ENCODE peak calls at places on chromosomes 16 and 17, in seven cellular contexts. M is stomach, D is body of pancreas, B is fibroblast of lung, N is A549, H is thoracic aorta, T is cardiac muscle cell. G is an unnamed sample.

GRCh38 chr17:78903101-78903779 is at the start of gene CEP295NL:
- DNase-seq in M (no peak), D (peak; percentile 60), B (peak; percentile 54), N (peak; percentile 66), H (no peak), T (peak; percentile 48), G (peak; percentile 54)

GRCh38 chr17:78241277-78242023 is 10.0 kb downstream of the TMEM235 start:
- DNase-seq in M (no peak), D (no peak), B (peak; percentile 59), N (peak; percentile 69), H (no peak), T (peak; percentile 55), G (no peak)

GRCh38 chr17:16477666-16478065 is 14.3 kb downstream of the LRRC75A start:
- DNase-seq in M (no peak), D (no peak), B (no peak), N (no peak), H (no peak), T (no peak), G (no peak)

GRCh38 chr17:3979276-3979583 is 15.0 kb upstream of the ATP2A3 start:
- DNase-seq in M (no peak), D (no peak), B (no peak), N (no peak), H (no peak), T (no peak), G (no peak)

GRCh38 chr16:72246423-72246822 is 74.5 kb upstream of the PMFBP1 start:
- DNase-seq in M (no peak), D (no peak), B (no peak), N (no peak), H (no peak), T (no peak), G (no peak)

GRCh38 chr17:58899191-58899590 is 143.5 kb downstream of the PPM1E start:
- DNase-seq in M (no peak), D (no peak), B (no peak), N (no peak), H (no peak), T (no peak), G (no peak)

GRCh38 chr17:47726796-47727703 is 6.0 kb upstream of the TBX21 start:
- DNase-seq in M (no peak), D (no peak), B (no peak), N (no peak), H (no peak), T (no peak), G (no peak)

GRCh38 chr17:73482674-73483293 is 161.5 kb downstream of the SDK2 start:
- DNase-seq in M (no peak), D (no peak), B (no peak), N (no peak), H (no peak), T (no peak), G (no peak)

GRCh38 chr16:17529982-17530760 is 59.4 kb upstream of the XYLT1 start:
- DNase-seq in M (no peak), D (no peak), B (no peak), N (no peak), H (no peak), T (no peak), G (no peak)

GRCh38 chr16:56691885-56692284 is 9.6 kb downstream of the MT1X start:
- DNase-seq in M (no peak), D (peak; percentile 69), B (peak; percentile 39), N (peak; percentile 77), H (no peak), T (peak; percentile 74), G (peak; percentile 91)

GRCh38 chr16:27922433-27922832 is 141.1 kb downstream of the GSG1L start:
- DNase-seq in M (no peak), D (no peak), B (no peak), N (no peak), H (no peak), T (peak; percentile 47), G (no peak)

GRCh38 chr16:75486014-75486404 is 9.2 kb downstream of the CHST6 start:
- DNase-seq in M (no peak), D (no peak), B (no peak), N (no peak), H (no peak), T (no peak), G (no peak)

GRCh38 chr17:46262271-46262670 is 32.7 kb upstream of the LRRC37A start:
- DNase-seq in M (no peak), D (no peak), B (no peak), N (no peak), H (no peak), T (no peak), G (no peak)

GRCh38 chr17:46266656-46267544 is 28.0 kb upstream of the LRRC37A start:
- DNase-seq in M (peak; percentile 90), D (peak; percentile 92), B (peak; percentile 89), N (peak; percentile 98), H (no peak), T (peak; percentile 98), G (peak; percentile 84)

GRCh38 chr17:46270032-46270431 is 24.9 kb upstream of the LRRC37A start:
- DNase-seq in M (no peak), D (no peak), B (no peak), N (no peak), H (no peak), T (peak; percentile 49), G (no peak)

GRCh38 chr17:46264456-46265198 is 30.3 kb upstream of the LRRC37A start:
- DNase-seq in M (no peak), D (no peak), B (peak; percentile 90), N (peak; percentile 56), H (no peak), T (peak; percentile 43), G (no peak)
- H3K27ac ChIP-seq in M (no peak overlapping the region), D (no peak overlapping the region), B (no peak overlapping the region), N (no peak overlapping the region), H (no peak overlapping the region), T (no peak overlapping the region), G (no peak overlapping the region)

DNA sequence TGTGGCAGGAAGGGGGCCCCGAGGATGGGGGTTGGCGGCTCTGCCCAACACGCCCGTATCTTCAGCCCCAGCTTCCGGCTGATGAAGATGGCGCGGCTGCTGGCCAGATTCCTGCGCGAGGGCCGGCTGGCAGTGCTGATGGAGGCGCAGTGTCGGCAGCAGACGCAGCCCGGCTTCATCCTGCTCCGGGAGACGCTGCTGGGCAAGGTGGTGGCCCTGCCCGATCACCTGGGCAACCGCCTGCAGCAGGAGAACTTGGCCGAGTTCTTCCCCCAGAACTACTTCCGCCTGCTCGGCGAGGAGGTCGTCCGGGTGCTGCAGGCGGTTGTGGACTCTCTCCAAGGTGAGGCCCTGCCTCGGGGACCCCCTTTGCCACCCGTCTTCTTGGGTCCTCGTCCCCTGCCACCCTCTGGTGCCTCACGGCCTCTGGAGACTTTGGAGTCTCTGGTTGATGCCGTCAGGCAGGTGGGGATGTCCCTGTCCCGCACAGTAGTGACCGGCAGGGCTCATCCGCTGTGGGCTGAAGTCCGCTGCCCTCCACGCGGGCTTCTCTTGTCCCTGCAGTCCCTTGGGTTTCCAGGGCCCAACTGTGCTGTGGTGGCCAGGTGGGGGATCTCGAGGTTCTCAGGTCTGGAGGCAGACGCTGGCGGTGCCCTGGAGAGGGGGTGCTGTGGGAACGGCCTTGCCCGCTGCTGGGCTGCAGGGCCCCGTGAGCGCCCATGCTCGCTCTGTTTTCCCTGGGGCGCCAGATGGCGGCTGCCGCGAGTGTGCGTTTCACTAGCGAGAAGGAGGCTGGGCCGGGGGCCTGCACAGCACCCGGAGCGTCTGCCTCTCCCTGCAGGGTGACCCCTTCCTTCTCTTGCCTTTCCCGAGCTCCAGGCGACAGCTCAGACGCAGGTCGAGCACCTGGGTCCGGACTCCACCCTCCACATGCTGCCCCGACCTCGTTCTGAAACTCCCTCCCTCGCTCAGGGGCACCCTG is 2.4 kb downstream of the TELO2 start:
- DNase-seq in M (no peak), D (no peak), B (no peak), N (no peak), H (no peak), T (no peak), G (no peak)
- TF ChIP-seq CTCF in M (no peak), D (no peak), B (no peak), N (no peak), H (no peak), T (no peak), G (no peak)

GRCh38 chr17:32998893-32999240 is 7.2 kb downstream of the SPACA3 start:
- DNase-seq in M (no peak), D (no peak), B (peak; percentile 27), N (no peak), H (no peak), T (no peak), G (no peak)

GRCh38 chr17:32993977-32994376 is 2.3 kb downstream of the SPACA3 start:
- DNase-seq in M (no peak), D (no peak), B (no peak), N (no peak), H (no peak), T (no peak), G (no peak)

GRCh38 chr17:33002245-33002644 is 10.6 kb downstream of the SPACA3 start:
- DNase-seq in M (no peak), D (no peak), B (no peak), N (no peak), H (no peak), T (no peak), G (no peak)

GRCh38 chr17:32995416-32995815 is 3.8 kb downstream of the SPACA3 start:
- DNase-seq in M (no peak), D (peak; percentile 56), B (no peak), N (no peak), H (no peak), T (no peak), G (no peak)

DNA sequence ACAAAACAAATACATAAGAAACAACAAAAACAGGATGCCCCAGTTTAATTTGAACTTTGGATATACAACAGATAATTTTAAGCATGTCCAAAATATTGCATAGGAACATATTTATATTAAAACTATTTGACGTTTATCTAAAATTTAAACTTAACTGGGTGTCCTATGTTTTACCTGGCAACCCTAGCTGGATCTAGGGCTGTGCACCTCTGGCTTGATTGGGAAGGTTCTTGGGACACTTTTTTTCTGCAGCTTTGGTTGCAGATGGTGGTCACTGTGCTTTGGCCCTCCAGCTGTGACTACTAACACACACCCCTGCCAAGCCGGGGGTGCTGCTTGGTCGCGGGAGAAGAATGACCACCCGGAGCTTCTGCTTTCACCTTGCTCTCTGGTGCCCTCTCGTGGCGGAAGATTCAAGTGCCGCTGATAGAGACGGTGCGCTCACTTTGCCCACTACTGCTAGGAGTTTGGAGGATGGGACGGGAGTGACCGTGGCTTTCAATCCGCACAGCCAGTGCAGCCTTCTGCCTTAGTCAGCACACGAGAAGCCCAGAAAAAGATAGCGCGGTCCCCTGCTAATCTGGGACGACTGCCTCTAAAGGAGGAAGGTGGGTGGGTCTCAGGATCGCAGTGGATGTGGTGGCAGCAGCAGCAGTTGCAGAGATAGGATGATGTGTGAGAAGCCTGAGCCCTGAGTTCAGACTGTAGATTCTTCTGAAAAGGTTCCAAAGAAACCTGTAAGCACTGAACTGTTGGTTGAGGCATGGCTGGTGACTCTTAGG is 6.7 kb downstream of the SPACA3 start:
- DNase-seq in M (peak; percentile 87), D (peak; percentile 88), B (peak; percentile 49), N (peak; percentile 79), H (peak; percentile 40), T (peak; percentile 86), G (peak; percentile 87)
- H3K4me3 ChIP-seq in M (no peak overlapping the region), D (no peak overlapping the region), B (no peak overlapping the region), N (peak overlapping the region; percentile 28), H (peak overlapping the region; percentile 12), T (no peak overlapping the region), G (no peak overlapping the region)

GRCh38 chr17:76268991-76269981 is 4.1 kb downstream of the UBALD2 start:
- DNase-seq in M (no peak), D (no peak), B (no peak), N (no peak), H (no peak), T (peak; percentile 73), G (peak; percentile 35)
- H3K27ac ChIP-seq in M (peak overlapping the region; percentile 97), D (no peak overlapping the region), B (no peak overlapping the region), N (peak overlapping the region; percentile 16), H (peak overlapping the region; percentile 18), T (peak overlapping the region; percentile 90), G (no peak overlapping the region)